ENCODE peak calls at places on chromosomes 1 and 21, in nine cellular contexts. One of them, this sample, is unnamed.

GRCh38 chr1:28370220-28371010 is 875 bp downstream of the PHACTR4 start:
- DNase-seq in H9: no peak
- DNase-seq in neuronal stem cell: no peak
- DNase-seq in neural progenitor cell: peak
- DNase-seq in GM23248: peak
- DNase-seq in A549: peak
- DNase-seq in GM23338: peak
- DNase-seq in astrocyte: peak
- DNase-seq in H1: no peak
- DNase-seq in this sample: peak

GRCh38 chr1:27099904-27100796 is 54.8 kb downstream of the SLC9A1 start:
- DNase-seq in neuronal stem cell: no peak
- DNase-seq in H9: no peak
- DNase-seq in GM23338: peak
- DNase-seq in astrocyte: no peak
- DNase-seq in neural progenitor cell: peak
- DNase-seq in A549: no peak
- DNase-seq in H1: peak
- DNase-seq in GM23248: peak
- DNase-seq in this sample: peak

GRCh38 chr21:32426066-32426465 is 13.6 kb downstream of the EVA1C start:
- DNase-seq in A549: no peak
- DNase-seq in neural progenitor cell: no peak
- DNase-seq in astrocyte: no peak
- DNase-seq in H1: no peak
- DNase-seq in GM23338: no peak
- DNase-seq in GM23248: no peak
- DNase-seq in H9: no peak
- DNase-seq in neuronal stem cell: no peak
- DNase-seq in this sample: no peak

GRCh38 chr1:25197982-25198681 is 34.2 kb downstream of the SYF2 start:
- DNase-seq in neuronal stem cell: no peak
- DNase-seq in H1: no peak
- DNase-seq in A549: no peak
- DNase-seq in neural progenitor cell: peak
- DNase-seq in astrocyte: no peak
- DNase-seq in GM23248: peak
- DNase-seq in H9: no peak
- DNase-seq in GM23338: no peak
- DNase-seq in this sample: no peak

GRCh38 chr21:42986125-42986783 is 11.9 kb downstream of the PKNOX1 start:
- DNase-seq in GM23338: no peak
- DNase-seq in GM23248: peak
- DNase-seq in H1: no peak
- DNase-seq in neural progenitor cell: no peak
- DNase-seq in H9: no peak
- DNase-seq in A549: no peak
- DNase-seq in neuronal stem cell: no peak
- DNase-seq in astrocyte: no peak
- DNase-seq in this sample: no peak

GRCh38 chr1:113871597-113872113 is at the start of gene PTPN22:
- DNase-seq in GM23248: peak
- DNase-seq in neural progenitor cell: no peak
- DNase-seq in H9: no peak
- DNase-seq in A549: no peak
- DNase-seq in astrocyte: peak
- DNase-seq in H1: no peak
- DNase-seq in neuronal stem cell: no peak
- DNase-seq in GM23338: no peak
- DNase-seq in this sample: no peak

GRCh38 chr1:35561972-35562680 is 4.5 kb downstream of the NCDN start:
- DNase-seq in GM23338: no peak
- DNase-seq in astrocyte: no peak
- DNase-seq in neural progenitor cell: no peak
- DNase-seq in GM23248: no peak
- DNase-seq in H1: no peak
- DNase-seq in H9: no peak
- DNase-seq in neuronal stem cell: no peak
- DNase-seq in A549: no peak
- DNase-seq in this sample: no peak

GRCh38 chr1:167819849-167820683 is 93.9 kb downstream of the ADCY10 start:
- DNase-seq in GM23338: peak
- DNase-seq in GM23248: peak
- DNase-seq in A549: peak
- DNase-seq in H1: peak
- DNase-seq in astrocyte: peak
- DNase-seq in H9: peak
- DNase-seq in neuronal stem cell: peak
- DNase-seq in neural progenitor cell: peak
- DNase-seq in this sample: peak

DNA sequence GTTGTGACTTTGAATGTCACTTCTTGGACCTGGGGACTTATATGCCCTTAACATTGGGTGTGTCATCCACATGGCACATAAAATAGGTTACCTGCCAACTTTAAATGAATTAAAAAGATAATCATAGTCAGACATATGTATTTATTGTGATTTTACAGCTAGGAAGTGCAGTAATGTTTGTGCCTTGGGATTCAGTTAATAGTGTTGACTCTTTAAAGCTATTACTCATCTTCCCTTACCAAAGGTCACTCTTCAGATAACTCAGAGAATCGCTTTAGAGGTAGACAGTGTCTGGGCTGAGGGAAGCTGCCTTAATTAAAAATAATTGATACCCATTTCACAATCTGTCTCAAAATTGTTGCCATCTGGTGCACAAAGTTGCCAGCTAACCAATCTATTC is 3.1 kb upstream of the KRTAP15-1 start:
- DNase-seq in H9: no peak
- DNase-seq in GM23248: no peak
- DNase-seq in astrocyte: no peak
- DNase-seq in A549: no peak
- DNase-seq in H1: no peak
- DNase-seq in GM23338: no peak
- DNase-seq in neural progenitor cell: no peak
- DNase-seq in neuronal stem cell: no peak
- DNase-seq in this sample: no peak
- H3K4me2 ChIP-seq in H9: no peak
- H3K4me2 ChIP-seq in GM23248: no peak
- H3K4me2 ChIP-seq in astrocyte: no peak
- H3K4me2 ChIP-seq in A549: no peak
- H3K4me2 ChIP-seq in H1: no peak
- H3K4me2 ChIP-seq in GM23338: no peak
- H3K4me2 ChIP-seq in neural progenitor cell: no peak
- H3K4me2 ChIP-seq in neuronal stem cell: no peak
- H3K4me2 ChIP-seq in this sample: no peak

GRCh38 chr1:224500802-224501201 is 66.2 kb upstream of the WDR26 start:
- DNase-seq in H9: no peak
- DNase-seq in astrocyte: no peak
- DNase-seq in GM23338: no peak
- DNase-seq in neuronal stem cell: no peak
- DNase-seq in neural progenitor cell: no peak
- DNase-seq in GM23248: no peak
- DNase-seq in A549: no peak
- DNase-seq in H1: no peak
- DNase-seq in this sample: no peak

GRCh38 chr1:224503161-224504118 is 68.8 kb upstream of the WDR26 start:
- DNase-seq in neuronal stem cell: peak
- DNase-seq in GM23338: peak
- DNase-seq in H9: peak
- DNase-seq in GM23248: peak
- DNase-seq in neural progenitor cell: peak
- DNase-seq in A549: peak
- DNase-seq in H1: peak
- DNase-seq in astrocyte: peak
- DNase-seq in this sample: peak

GRCh38 chr1:224504642-224505041 is 70.0 kb upstream of the WDR26 start:
- DNase-seq in astrocyte: no peak
- DNase-seq in H9: no peak
- DNase-seq in GM23248: no peak
- DNase-seq in H1: no peak
- DNase-seq in GM23338: no peak
- DNase-seq in neuronal stem cell: no peak
- DNase-seq in neural progenitor cell: no peak
- DNase-seq in A549: no peak
- DNase-seq in this sample: no peak

GRCh38 chr1:224501836-224502235 is 67.2 kb upstream of the WDR26 start:
- DNase-seq in GM23248: no peak
- DNase-seq in H1: no peak
- DNase-seq in GM23338: no peak
- DNase-seq in A549: no peak
- DNase-seq in neural progenitor cell: no peak
- DNase-seq in neuronal stem cell: no peak
- DNase-seq in H9: no peak
- DNase-seq in astrocyte: no peak
- DNase-seq in this sample: no peak

DNA sequence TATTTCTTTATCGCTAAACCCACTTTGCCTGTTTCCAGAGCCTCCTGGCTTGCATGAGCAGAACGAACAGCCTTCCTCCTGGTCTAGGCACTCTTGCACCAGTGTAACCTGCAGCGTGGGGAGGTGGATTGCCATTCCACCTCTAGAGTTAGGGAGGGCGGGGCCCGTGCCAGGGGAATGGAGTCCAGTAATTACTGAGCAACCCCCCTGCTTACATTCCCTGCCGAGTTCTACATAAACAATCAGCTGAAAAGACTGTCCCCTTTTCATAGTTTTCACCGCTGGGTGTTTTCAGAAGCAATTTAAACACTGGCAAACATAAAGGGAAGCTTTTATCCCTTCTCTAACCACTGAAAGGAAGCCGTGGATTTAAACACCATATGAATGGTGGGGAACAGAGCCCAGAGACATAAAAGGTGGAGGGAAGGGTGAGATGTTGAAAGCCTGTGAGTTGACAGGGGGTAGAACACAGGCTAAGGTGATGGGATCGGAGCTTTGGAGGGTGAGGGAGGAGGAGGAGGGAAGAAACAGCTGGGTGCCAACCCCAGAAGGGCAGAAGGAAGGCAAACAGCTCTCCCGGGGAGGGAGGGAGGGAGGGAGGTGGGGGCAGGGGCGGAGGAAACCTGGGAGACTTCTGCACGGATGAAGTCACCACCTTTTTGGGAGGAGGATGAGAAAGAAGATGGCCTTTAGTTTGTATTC is 68.0 kb upstream of the WDR26 start:
- DNase-seq in GM23248: no peak
- DNase-seq in GM23338: peak
- DNase-seq in A549: no peak
- DNase-seq in astrocyte: no peak
- DNase-seq in neuronal stem cell: peak
- DNase-seq in H1: no peak
- DNase-seq in neural progenitor cell: peak
- DNase-seq in H9: no peak
- DNase-seq in this sample: peak
- H3K4me2 ChIP-seq in GM23248: no peak
- H3K4me2 ChIP-seq in GM23338: peak
- H3K4me2 ChIP-seq in A549: peak
- H3K4me2 ChIP-seq in astrocyte: peak
- H3K4me2 ChIP-seq in neuronal stem cell: peak
- H3K4me2 ChIP-seq in H1: peak
- H3K4me2 ChIP-seq in neural progenitor cell: peak
- H3K4me2 ChIP-seq in H9: no peak
- H3K4me2 ChIP-seq in this sample: no peak

GRCh38 chr1:63135801-63136200 is 186.6 kb upstream of the FOXD3 start:
- DNase-seq in H1: no peak
- DNase-seq in A549: no peak
- DNase-seq in neuronal stem cell: no peak
- DNase-seq in GM23248: no peak
- DNase-seq in astrocyte: no peak
- DNase-seq in GM23338: no peak
- DNase-seq in neural progenitor cell: no peak
- DNase-seq in H9: no peak
- DNase-seq in this sample: no peak

GRCh38 chr1:63135174-63135512 is 187.2 kb upstream of the FOXD3 start:
- DNase-seq in A549: no peak
- DNase-seq in H1: no peak
- DNase-seq in neural progenitor cell: no peak
- DNase-seq in neuronal stem cell: no peak
- DNase-seq in GM23248: no peak
- DNase-seq in H9: no peak
- DNase-seq in astrocyte: no peak
- DNase-seq in GM23338: no peak
- DNase-seq in this sample: no peak

GRCh38 chr1:63129184-63129583 is 193.2 kb upstream of the FOXD3 start:
- DNase-seq in H1: no peak
- DNase-seq in GM23338: no peak
- DNase-seq in H9: no peak
- DNase-seq in GM23248: no peak
- DNase-seq in A549: no peak
- DNase-seq in neural progenitor cell: no peak
- DNase-seq in astrocyte: no peak
- DNase-seq in neuronal stem cell: no peak
- DNase-seq in this sample: no peak

DNA sequence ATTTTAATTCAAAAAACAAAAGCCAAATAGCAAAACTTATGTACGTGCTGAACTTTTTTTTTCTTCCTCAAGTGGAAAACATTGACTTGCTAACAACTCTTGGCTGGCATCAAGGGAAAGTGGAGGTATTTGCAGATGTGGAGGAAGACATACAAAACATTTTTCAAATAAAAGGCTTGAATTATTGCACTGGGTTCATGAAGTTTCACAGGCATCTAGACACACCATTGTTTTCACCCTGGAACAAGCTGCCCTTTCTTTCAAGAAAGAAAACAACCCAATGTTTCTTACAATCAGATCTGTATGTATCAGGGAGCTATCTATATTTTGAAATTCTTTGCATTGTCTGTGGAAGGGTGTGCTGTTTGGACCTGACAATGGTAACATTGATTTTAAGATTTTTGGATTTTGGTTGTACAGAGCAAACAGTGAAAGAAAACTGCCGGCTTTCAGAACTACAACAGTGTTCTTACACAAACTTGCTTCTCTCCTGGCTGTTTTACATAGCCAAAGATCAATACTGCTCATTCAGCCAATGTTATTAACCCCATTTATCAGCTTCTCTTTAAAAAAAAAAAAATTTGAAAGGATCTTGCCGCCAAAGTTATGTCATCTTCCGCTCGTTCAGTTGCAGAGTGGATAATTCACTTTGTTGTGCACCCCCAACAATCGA is 187.7 kb upstream of the FOXD3 start:
- DNase-seq in neural progenitor cell: no peak
- DNase-seq in H1: no peak
- DNase-seq in A549: no peak
- DNase-seq in astrocyte: no peak
- DNase-seq in neuronal stem cell: no peak
- DNase-seq in H9: no peak
- DNase-seq in GM23338: no peak
- DNase-seq in GM23248: no peak
- DNase-seq in this sample: no peak
- H3K4me2 ChIP-seq in neural progenitor cell: no peak
- H3K4me2 ChIP-seq in H1: no peak
- H3K4me2 ChIP-seq in A549: no peak
- H3K4me2 ChIP-seq in astrocyte: no peak
- H3K4me2 ChIP-seq in neuronal stem cell: no peak
- H3K4me2 ChIP-seq in H9: no peak
- H3K4me2 ChIP-seq in GM23338: no peak
- H3K4me2 ChIP-seq in GM23248: no peak
- H3K4me2 ChIP-seq in this sample: no peak

DNA sequence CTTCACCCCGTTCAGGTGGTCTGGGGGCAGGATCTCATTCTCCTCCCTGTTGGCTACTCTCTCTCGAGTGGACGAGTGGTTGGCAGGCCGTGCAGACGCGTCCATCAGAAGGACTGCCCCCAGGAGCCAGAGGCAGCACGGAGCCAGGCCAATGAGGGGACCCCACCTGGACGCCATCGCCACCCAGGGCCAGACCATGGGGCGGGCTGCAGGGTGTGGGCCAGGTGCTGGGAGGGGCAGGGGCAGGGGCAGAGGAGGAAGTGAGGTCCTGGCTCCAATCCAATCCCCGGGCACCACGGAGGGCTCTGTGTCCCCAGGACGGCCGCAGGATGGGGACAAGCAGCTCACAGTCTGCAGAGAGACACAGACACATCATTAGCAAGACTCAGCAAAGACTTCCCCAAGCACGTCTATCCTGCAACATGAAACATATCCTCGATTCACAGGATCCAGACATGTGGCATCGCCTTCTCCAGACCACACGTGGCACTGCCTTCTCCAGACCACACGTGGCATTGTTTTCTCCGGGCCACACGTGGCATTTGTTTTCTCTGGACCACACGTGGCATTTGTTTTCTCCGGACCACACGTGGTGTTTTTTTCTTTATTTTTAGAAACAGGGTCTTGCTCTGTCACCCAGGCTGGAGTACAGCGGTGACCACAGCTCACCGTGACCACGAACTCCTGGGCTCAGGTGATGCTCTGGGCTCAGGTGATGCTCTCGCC is 3.0 kb downstream of the SDF4 start:
- DNase-seq in A549: no peak
- DNase-seq in H9: no peak
- DNase-seq in neuronal stem cell: no peak
- DNase-seq in H1: no peak
- DNase-seq in neural progenitor cell: no peak
- DNase-seq in GM23338: no peak
- DNase-seq in GM23248: peak
- DNase-seq in astrocyte: no peak
- DNase-seq in this sample: no peak
- H3K4me2 ChIP-seq in A549: no peak
- H3K4me2 ChIP-seq in H9: no peak
- H3K4me2 ChIP-seq in neuronal stem cell: no peak
- H3K4me2 ChIP-seq in H1: no peak
- H3K4me2 ChIP-seq in neural progenitor cell: no peak
- H3K4me2 ChIP-seq in GM23338: no peak
- H3K4me2 ChIP-seq in GM23248: no peak
- H3K4me2 ChIP-seq in astrocyte: no peak
- H3K4me2 ChIP-seq in this sample: no peak

This sample was measured in mesendoderm.